ENCODE peak calls at places on chromosomes 3 and 15, in nine cellular contexts. K, I, W, D, B, J, N, A and Y are unnamed samples.

GRCh38 chr3:37266809-37267208 is 92.4 kb upstream of the LRRFIP2 start:
- DNase-seq in W (no peak), I (no peak), A (no peak), K (no peak), B (no peak), D (no peak), N (no peak), J (no peak), Y (no peak)

GRCh38 chr15:85583404-85584390 is 203.3 kb downstream of the AKAP13 start:
- DNase-seq in N (peak; percentile 38), B (peak; percentile 47), J (no peak), I (no peak), A (no peak), D (peak; percentile 77), W (no peak), K (no peak), Y (no peak)

GRCh38 chr15:32778391-32779176 is 60.8 kb downstream of the GREM1 start:
- DNase-seq in D (no peak), W (no peak), A (no peak), B (no peak), I (no peak), K (no peak), N (no peak), J (no peak), Y (no peak)

GRCh38 chr3:135017494-135017893 is 222.4 kb downstream of the EPHB1 start:
- DNase-seq in A (no peak), I (peak; percentile 39), K (no peak), J (no peak), D (no peak), W (no peak), N (no peak), B (no peak), Y (no peak)

GRCh38 chr3:136955813-136956212 is 2.0 kb upstream of the IL20RB start:
- DNase-seq in K (no peak), N (no peak), J (no peak), I (no peak), A (no peak), B (no peak), W (no peak), D (peak; percentile 89), Y (no peak)

GRCh38 chr3:8660271-8660731 is 15.7 kb upstream of the SSUH2 start:
- DNase-seq in B (no peak), A (no peak), D (no peak), W (no peak), K (no peak), I (no peak), N (no peak), J (no peak), Y (no peak)

GRCh38 chr15:63122002-63122893 is 587 bp downstream of the LACTB start:
- DNase-seq in K (peak; percentile 54), W (peak; percentile 85), B (peak; percentile 95), J (peak; percentile 36), N (peak; percentile 87), I (peak; percentile 60), D (peak; percentile 58), A (peak; percentile 81), Y (peak; percentile 36)

GRCh38 chr3:7710284-7710683 is 791.3 kb upstream of the LMCD1 start:
- DNase-seq in B (no peak), D (no peak), I (no peak), J (no peak), W (no peak), A (no peak), K (no peak), N (no peak), Y (no peak)

GRCh38 chr3:131794766-131795381 is 239.9 kb downstream of the CPNE4 start:
- DNase-seq in N (peak; percentile 13), D (peak; percentile 48), K (no peak), W (no peak), B (peak; percentile 55), I (peak; percentile 32), A (no peak), J (no peak), Y (no peak)

GRCh38 chr3:36937492-36937891 is 7.4 kb downstream of the TRANK1 start:
- DNase-seq in D (no peak), K (no peak), I (no peak), W (no peak), N (no peak), A (no peak), B (no peak), J (no peak), Y (no peak)

GRCh38 chr3:131957980-131958379 is 76.8 kb downstream of the CPNE4 start:
- DNase-seq in A (no peak), J (no peak), D (no peak), K (no peak), N (no peak), B (no peak), I (no peak), W (no peak), Y (no peak)

GRCh38 chr3:45218578-45219390 is 7.3 kb downstream of the TMEM158 start:
- DNase-seq in J (no peak), D (peak; percentile 66), N (no peak), K (no peak), W (no peak), A (no peak), I (no peak), B (no peak), Y (no peak)

GRCh38 chr3:169133178-169134161 is 530.0 kb downstream of the MECOM start:
- DNase-seq in N (no peak), W (no peak), I (no peak), K (no peak), D (no peak), J (no peak), B (no peak), A (no peak), Y (no peak)

GRCh38 chr3:64354956-64355355 is 129.7 kb upstream of the PRICKLE2 start:
- DNase-seq in K (no peak), D (no peak), N (no peak), W (no peak), A (no peak), B (no peak), I (no peak), J (no peak), Y (no peak)

GRCh38 chr3:137105277-137105977 is 147.6 kb downstream of the IL20RB start:
- DNase-seq in W (no peak), D (peak; percentile 39), K (no peak), I (peak; percentile 67), A (no peak), B (peak; percentile 42), N (peak; percentile 15), J (no peak), Y (no peak)

GRCh38 chr3:133926736-133927542 is 31.3 kb upstream of the RAB6B start:
- DNase-seq in W (no peak), I (peak; percentile 3), N (no peak), B (no peak), J (no peak), D (no peak), K (no peak), A (no peak), Y (no peak)

GRCh38 chr3:141412087-141412935 is 44.0 kb downstream of the ZBTB38 start:
- DNase-seq in I (peak; percentile 81), K (peak; percentile 21), J (no peak), D (peak; percentile 84), W (no peak), B (peak; percentile 65), N (peak; percentile 46), A (no peak), Y (no peak)

GRCh38 chr3:126112531-126113237 is 28.8 kb upstream of the SLC41A3 start:
- DNase-seq in N (no peak), B (no peak), I (no peak), A (no peak), D (no peak), J (no peak), K (no peak), W (no peak), Y (no peak)

GRCh38 chr3:71838406-71838805 is 53.5 kb upstream of the PROK2 start:
- DNase-seq in N (no peak), I (no peak), B (no peak), K (no peak), J (no peak), D (no peak), A (no peak), W (no peak), Y (no peak)

GRCh38 chr3:187767266-187768032 is 22.2 kb upstream of the BCL6 start:
- DNase-seq in J (no peak), D (peak; percentile 84), W (no peak), I (no peak), N (no peak), B (no peak), K (no peak), A (no peak), Y (no peak)

GRCh38 chr3:53841296-53841695 is 4.9 kb downstream of the CHDH start:
- DNase-seq in J (no peak), B (no peak), A (no peak), I (no peak), D (no peak), N (no peak), W (no peak), K (no peak), Y (no peak)

GRCh38 chr15:67501177-67501835 is 19.6 kb upstream of the C15orf61 start:
- DNase-seq in B (peak; percentile 22), I (peak; percentile 42), D (peak; percentile 29), N (no peak), J (no peak), K (no peak), W (no peak), A (no peak), Y (no peak)

GRCh38 chr3:105970283-105970682 is 101.5 kb upstream of the CBLB start:
- DNase-seq in W (no peak), D (peak; percentile 85), A (no peak), J (no peak), I (no peak), N (no peak), B (no peak), K (no peak), Y (no peak)